ENCODE peak calls at places on chromosomes 6 and 20, in ten cellular contexts. S is CD8-positive, alpha-beta T cell; Y is RWPE1; L is A549; P is upper lobe of right lung; I is A673; B is fibroblast of mammary gland; G is progenitor cell of endocrine pancreas; M is PC-3; Q is GM20000. T is an unnamed sample.

GRCh38 chr20:40524071-40524470 is 165.0 kb downstream of the MAFB start:
- DNase-seq in S (no peak), Y (no peak), L (no peak), P (no peak), I (no peak), B (peak; percentile 27), G (no peak), M (no peak), Q (no peak), T (no peak)

GRCh38 chr6:70164556-70164955 is 138.3 kb downstream of the COL9A1 start:
- DNase-seq in S (no peak), Y (no peak), L (no peak), P (no peak), I (peak; percentile 27), B (no peak), G (no peak), M (no peak), Q (no peak), T (no peak)

GRCh38 chr6:215335-216034 is 76.8 kb upstream of the DUSP22 start:
- DNase-seq in S (no peak), Y (peak; percentile 75), L (no peak), P (peak; percentile 70), I (no peak), B (peak; percentile 38), G (no peak), M (peak; percentile 89), Q (no peak), T (no peak)

GRCh38 chr6:124028117-124028516 is 224.5 kb downstream of the NKAIN2 start:
- DNase-seq in S (no peak), Y (no peak), L (no peak), P (no peak), I (no peak), B (no peak), G (no peak), M (no peak), Q (no peak), T (no peak)

GRCh38 chr6:149203509-149203908 is 114.0 kb upstream of the TAB2 start:
- DNase-seq in S (no peak), Y (no peak), L (no peak), P (no peak), I (no peak), B (no peak), G (no peak), M (no peak), Q (no peak), T (no peak)

GRCh38 chr6:136226027-136226673 is 24.0 kb downstream of the MTFR2 start:
- DNase-seq in S (peak; percentile 19), Y (peak; percentile 64), L (peak; percentile 67), P (no peak), I (peak; percentile 61), B (peak; percentile 72), G (peak; percentile 25), M (peak; percentile 68), Q (peak; percentile 58), T (no peak)

GRCh38 chr6:90712165-90712564 is 125.3 kb upstream of the MAP3K7 start:
- DNase-seq in S (no peak), Y (no peak), L (no peak), P (no peak), I (no peak), B (peak; percentile 2), G (no peak), M (no peak), Q (no peak), T (no peak)

GRCh38 chr6:124882580-124883393 is 79.5 kb upstream of the RNF217 start:
- DNase-seq in S (no peak), Y (no peak), L (peak; percentile 61), P (no peak), I (peak; percentile 90), B (peak; percentile 54), G (no peak), M (peak; percentile 66), Q (no peak), T (no peak)

GRCh38 chr6:83226517-83226916 is 33.4 kb downstream of the RWDD2A start:
- DNase-seq in S (no peak), Y (no peak), L (no peak), P (no peak), I (no peak), B (peak; percentile 10), G (no peak), M (peak; percentile 7), Q (no peak), T (no peak)

GRCh38 chr6:16802071-16802470 is 40.8 kb upstream of the ATXN1 start:
- DNase-seq in S (no peak), Y (no peak), L (no peak), P (no peak), I (no peak), B (peak; percentile 97), G (no peak), M (no peak), Q (no peak), T (no peak)

GRCh38 chr6:46098678-46099077 is 31.1 kb upstream of the ENPP4 start:
- DNase-seq in S (no peak), Y (no peak), L (no peak), P (peak; percentile 68), I (no peak), B (no peak), G (no peak), M (peak; percentile 43), Q (no peak), T (no peak)

DNA sequence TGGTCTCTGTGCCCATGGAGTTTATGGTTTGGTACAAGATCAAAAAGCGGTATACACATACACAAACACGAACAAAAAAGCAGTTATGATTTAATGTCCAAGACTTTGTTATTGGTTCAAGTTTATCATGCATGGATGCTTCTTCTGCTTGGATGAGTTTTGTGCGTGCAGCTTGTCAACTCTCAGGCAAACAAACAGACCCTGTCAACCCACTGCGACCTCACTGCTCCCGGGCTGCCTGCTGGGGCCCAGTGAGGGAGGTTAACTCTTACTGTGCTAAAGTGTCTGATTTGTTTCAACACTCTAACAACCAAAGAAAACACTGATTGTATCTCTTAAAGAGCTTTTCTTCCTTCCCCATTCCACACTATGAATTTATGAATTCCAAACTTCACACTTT is 26.8 kb upstream of the DDR1 start:
- DNase-seq in S (no peak), Y (no peak), L (no peak), P (no peak), I (no peak), B (no peak), G (no peak), M (no peak), Q (no peak), T (peak; percentile 26)
- TF ChIP-seq CTCF in S (no peak), Y (no peak), L (no peak), P (no peak), I (no peak), B (no peak), G (no peak), M (no peak), Q (no peak), T (no peak)

DNA sequence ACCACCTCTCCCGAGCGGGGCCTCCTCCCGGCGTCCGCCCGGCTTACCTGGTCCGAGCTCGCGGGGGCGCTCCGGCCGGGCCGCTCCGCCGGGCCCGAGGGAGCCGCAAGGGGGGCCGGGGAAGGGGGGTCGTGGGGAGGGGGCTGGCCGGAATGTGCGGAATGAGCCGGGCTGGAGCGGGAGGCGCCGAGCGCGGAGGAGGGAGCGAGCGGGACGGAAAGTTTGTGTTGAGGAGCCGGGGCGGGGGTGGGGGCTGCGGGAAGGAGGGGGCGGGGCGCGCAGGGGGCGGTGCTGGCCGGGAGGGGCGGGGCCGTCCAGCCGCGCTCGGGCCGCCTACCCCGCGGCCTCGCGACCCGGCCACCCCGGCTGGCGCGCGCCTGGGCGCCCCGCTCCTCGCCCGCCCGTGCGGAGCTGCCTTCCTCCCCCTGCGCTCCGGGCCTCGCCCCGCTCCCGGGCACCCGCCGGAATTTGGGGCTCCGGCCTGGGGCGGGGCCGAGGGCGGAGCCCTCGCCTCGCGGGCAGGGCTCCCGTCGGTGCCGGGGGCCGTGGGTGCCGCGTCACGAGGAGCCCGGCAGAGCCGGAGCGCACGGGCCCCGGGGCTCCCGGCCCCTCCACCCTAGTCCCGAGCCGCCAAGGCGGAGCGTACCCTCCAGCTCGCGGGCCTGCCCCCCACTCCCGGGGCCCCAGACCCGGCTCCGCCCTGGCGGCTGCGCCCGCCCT is at the start of gene TEAD3:
- DNase-seq in S (no peak), Y (peak; percentile 92), L (no peak), P (peak; percentile 90), I (peak; percentile 56), B (peak; percentile 67), G (peak; percentile 80), M (peak; percentile 56), Q (peak; percentile 96), T (peak; percentile 42)
- TF ChIP-seq CTCF in S (no peak), Y (no peak), L (peak; percentile 18), P (no peak), I (peak; percentile 14), B (no peak), G (peak; percentile 31), M (peak; percentile 31), Q (no peak), T (no peak)

GRCh38 chr6:138690975-138691594 is 82.5 kb upstream of the CCDC28A start:
- DNase-seq in S (no peak), Y (no peak), L (no peak), P (no peak), I (no peak), B (no peak), G (no peak), M (no peak), Q (peak; percentile 20), T (no peak)

GRCh38 chr6:138691595-138692057 is 81.9 kb upstream of the CCDC28A start:
- DNase-seq in S (no peak), Y (peak; percentile 43), L (peak; percentile 9), P (no peak), I (peak; percentile 45), B (peak; percentile 78), G (no peak), M (peak; percentile 56), Q (no peak), T (no peak)

GRCh38 chr6:138695193-138695592 is 78.4 kb upstream of the CCDC28A start:
- DNase-seq in S (no peak), Y (no peak), L (no peak), P (no peak), I (no peak), B (peak; percentile 41), G (no peak), M (no peak), Q (no peak), T (no peak)

GRCh38 chr6:138692058-138692977 is 81.3 kb upstream of the CCDC28A start:
- DNase-seq in S (peak; percentile 14), Y (peak; percentile 85), L (peak; percentile 42), P (peak; percentile 91), I (peak; percentile 71), B (peak; percentile 37), G (peak; percentile 81), M (peak; percentile 56), Q (peak; percentile 96), T (peak; percentile 66)

GRCh38 chr6:138692978-138693909 is 80.3 kb upstream of the CCDC28A start:
- DNase-seq in S (no peak), Y (peak; percentile 89), L (peak; percentile 69), P (peak; percentile 90), I (peak; percentile 88), B (peak; percentile 52), G (peak; percentile 62), M (peak; percentile 76), Q (peak; percentile 84), T (peak; percentile 56)
- TF ChIP-seq CTCF in S (no peak), Y (peak; percentile 16), L (peak; percentile 22), P (no peak), I (no peak), B (no peak), G (peak; percentile 33), M (no peak), Q (no peak), T (no peak)

DNA sequence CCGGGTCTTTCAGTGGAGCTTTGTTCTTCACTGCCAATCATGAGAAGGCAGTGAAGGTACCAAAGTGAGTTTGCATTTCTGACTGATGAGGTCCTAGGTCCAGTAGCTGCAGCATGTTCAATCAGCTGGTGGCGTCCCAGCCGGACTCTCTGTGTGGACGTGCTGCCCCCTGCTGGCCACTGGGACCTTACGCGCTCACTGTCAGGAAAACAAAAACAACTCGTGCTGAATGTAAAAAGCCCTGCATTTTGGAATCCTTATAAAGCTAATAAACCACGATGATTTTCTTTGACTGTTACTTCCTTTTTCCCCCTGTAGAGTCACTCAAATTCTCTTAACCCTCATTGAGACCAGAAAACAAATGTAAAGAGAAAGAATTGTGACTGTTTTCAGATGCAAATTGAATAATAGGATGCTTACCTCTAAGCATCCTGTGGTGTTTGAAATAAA is 4.9 kb upstream of the CD24 start:
- DNase-seq in S (peak; percentile 48), Y (peak; percentile 78), L (peak; percentile 83), P (peak; percentile 92), I (peak; percentile 88), B (peak; percentile 79), G (peak; percentile 88), M (peak; percentile 84), Q (peak; percentile 80), T (peak; percentile 75)
- TF ChIP-seq CTCF in S (peak; percentile 87), Y (peak; percentile 94), L (peak; percentile 91), P (peak; percentile 94), I (peak; percentile 96), B (peak; percentile 93), G (peak; percentile 97), M (peak; percentile 88), Q (peak; percentile 97), T (peak; percentile 95)

T was measured in GM06990.